ENCODE peak calls at places on chromosomes 13 and 19, in five cellular contexts. I is BE2C; F is activated CD4-positive, CD25-positive, alpha-beta regulatory T cell treated with anti-CD3 and anti-CD28 coated beads, Interleukin-2, amount 50 U/mL, for 16 hours; W is activated CD4-positive, alpha-beta T cell treated with anti-CD3 and anti-CD28 coated beads, Interleukin-2, amount 50 U/mL, for 48 hours; E is HTR-8/SVneo. A is an unnamed sample.

GRCh38 chr19:45162464-45163143 is 1.8 kb upstream of the NKPD1 start:
- DNase-seq in I (no peak), F (no peak), W (no peak), E (no peak), A (no peak)

GRCh38 chr19:57123882-57124281 is 4.1 kb downstream of the USP29 start:
- DNase-seq in E (no peak), I (no peak), W (no peak), F (no peak), A (no peak)

GRCh38 chr19:13022859-13023636 is 27.8 kb downstream of the NFIX start:
- DNase-seq in W (no peak), F (no peak), E (peak; percentile 92), I (peak; percentile 79), A (no peak)

GRCh38 chr13:50161052-50161451 is 145.8 kb downstream of the KCNRG start:
- DNase-seq in E (no peak), W (no peak), I (no peak), F (no peak), A (no peak)

GRCh38 chr13:76860706-76861105 is 25.5 kb downstream of the KCTD12 start:
- DNase-seq in F (no peak), E (no peak), W (no peak), I (no peak), A (no peak)

GRCh38 chr13:46211116-46211515 is 612 bp upstream of the LRRC63 start:
- DNase-seq in E (no peak), W (peak; percentile 27), I (no peak), F (no peak), A (peak; percentile 45)

GRCh38 chr19:58042709-58043340 is 9.0 kb downstream of the ZSCAN1 start:
- DNase-seq in W (no peak), I (no peak), F (no peak), E (no peak), A (no peak)

GRCh38 chr13:106163426-106163825 is 372.0 kb downstream of the EFNB2 start:
- DNase-seq in F (no peak), I (no peak), E (no peak), W (no peak), A (no peak)

GRCh38 chr13:77384999-77385398 is 58.1 kb upstream of the MYCBP2 start:
- DNase-seq in F (no peak), W (no peak), E (no peak), I (no peak), A (no peak)

GRCh38 chr13:43023244-43023931 is at the start of gene DNAJC15:
- DNase-seq in F (peak; percentile 59), E (no peak), W (peak; percentile 65), I (no peak), A (peak; percentile 21)

GRCh38 chr19:35612224-35612558 is 344 bp upstream of the HAUS5 start:
- DNase-seq in F (no peak), E (no peak), W (no peak), I (no peak), A (no peak)

GRCh38 chr13:70964124-70964523 is 855.9 kb upstream of the KLHL1 start:
- DNase-seq in F (no peak), E (no peak), W (no peak), I (peak; percentile 43), A (no peak)

GRCh38 chr13:83325454-83325853 is 556.8 kb downstream of the SLITRK1 start:
- DNase-seq in E (no peak), I (no peak), F (no peak), W (no peak), A (no peak)

GRCh38 chr19:18257503-18258470 is 16.5 kb downstream of the IQCN start:
- DNase-seq in W (no peak), I (no peak), E (no peak), F (no peak), A (no peak)

GRCh38 chr19:45641274-45642105 is 2.3 kb upstream of the EML2 start:
- DNase-seq in F (peak; percentile 52), W (peak; percentile 98), E (peak; percentile 93), I (no peak), A (peak; percentile 5)

GRCh38 chr13:43284162-43284561 is 260.8 kb downstream of the DNAJC15 start:
- DNase-seq in I (no peak), E (no peak), W (no peak), F (no peak), A (no peak)

GRCh38 chr13:98507060-98507797 is 69.7 kb downstream of the STK24 start:
- DNase-seq in W (no peak), E (no peak), F (no peak), I (peak; percentile 75), A (no peak)

GRCh38 chr13:112626124-112626523 is 38.2 kb upstream of the TUBGCP3 start:
- DNase-seq in F (no peak), W (no peak), I (no peak), E (no peak), A (no peak)

GRCh38 chr13:27470042-27470830 is 19.9 kb upstream of the MTIF3 start:
- DNase-seq in F (no peak), E (no peak), W (no peak), I (no peak), A (no peak)

GRCh38 chr13:100298691-100299090 is 209.8 kb downstream of the PCCA start:
- DNase-seq in I (no peak), E (no peak), F (no peak), W (no peak), A (no peak)

GRCh38 chr19:4379383-4380253 is 20.7 kb downstream of the SH3GL1 start:
- DNase-seq in E (no peak), W (peak; percentile 60), I (no peak), F (no peak), A (no peak)

GRCh38 chr19:45780146-45780447 is 2.2 kb downstream of the DMPK start:
- DNase-seq in W (no peak), I (no peak), E (no peak), F (no peak), A (no peak)

GRCh38 chr13:48896312-48896711 is 79.4 kb upstream of the FNDC3A start:
- DNase-seq in E (peak; percentile 18), F (no peak), I (no peak), W (no peak), A (no peak)

GRCh38 chr19:39845621-39846175 is 481 bp downstream of the FBL start:
- DNase-seq in I (peak; percentile 40), W (peak; percentile 26), F (no peak), E (no peak), A (no peak)

GRCh38 chr13:109652536-109652935 is 133.8 kb downstream of the IRS2 start:
- DNase-seq in I (no peak), W (no peak), F (no peak), E (no peak), A (no peak)

GRCh38 chr13:82344867-82345266 is 1537.4 kb downstream of the SLITRK1 start:
- DNase-seq in F (no peak), I (no peak), W (no peak), E (no peak), A (no peak)

GRCh38 chr19:16326401-16327130 is 1.9 kb downstream of the KLF2 start:
- DNase-seq in F (no peak), I (no peak), W (no peak), E (no peak), A (peak; percentile 34)

GRCh38 chr13:87259479-87260083 is 411.6 kb upstream of the SLITRK5 start:
- DNase-seq in W (no peak), E (no peak), F (no peak), I (peak; percentile 32), A (no peak)

GRCh38 chr19:41919948-41920712 is 8.1 kb downstream of the ERFL start:
- DNase-seq in W (no peak), I (no peak), F (no peak), E (no peak), A (no peak)

GRCh38 chr13:96165840-96166239 is 75.9 kb downstream of the HS6ST3 start:
- DNase-seq in E (no peak), W (no peak), F (no peak), I (no peak), A (no peak)

GRCh38 chr13:72295173-72295572 is 428.2 kb upstream of the DACH1 start:
- DNase-seq in I (no peak), F (no peak), W (no peak), E (no peak), A (no peak)

GRCh38 chr13:40476175-40476958 is 190.1 kb downstream of the FOXO1 start:
- DNase-seq in E (no peak), W (no peak), I (no peak), F (no peak), A (no peak)

GRCh38 chr19:40503300-40503699 is 36.5 kb downstream of the SPTBN4 start:
- DNase-seq in W (no peak), F (no peak), E (no peak), I (peak; percentile 78), A (no peak)

GRCh38 chr19:39915101-39915847 is 19.2 kb downstream of the FCGBP start:
- DNase-seq in I (no peak), F (no peak), W (no peak), E (no peak), A (no peak)

GRCh38 chr19:7722231-7722651 is 9.7 kb downstream of the CLEC4G start:
- DNase-seq in I (no peak), F (no peak), W (no peak), E (no peak), A (no peak)

GRCh38 chr19:17332677-17333581 is 1.7 kb downstream of the ANO8 start:
- DNase-seq in W (peak; percentile 59), F (no peak), E (peak; percentile 48), I (peak; percentile 98), A (no peak)

GRCh38 chr19:51511353-51511752 is 9.8 kb upstream of the SIGLEC12 start:
- DNase-seq in I (peak; percentile 28), E (no peak), W (peak; percentile 42), F (no peak), A (no peak)

A was measured in T follicular helper cell.